ENCODE peak calls at places on chromosomes 13 and 19, in seven cellular contexts. K is mammary epithelial cell, L is H1, U is GM23248, S is PC-3, O is SK-N-MC, Q is SK-N-SH. Z is an unnamed sample.

GRCh38 chr13:106533940-106534843 is 1.3 kb downstream of the EFNB2 start:
- DNase-seq in Q (peak; percentile 64), U (peak; percentile 53), O (no peak), S (peak; percentile 56), L (peak; percentile 72), K (peak; percentile 57), Z (peak; percentile 74)

GRCh38 chr19:38039966-38040365 is 133.0 kb downstream of the SIPA1L3 start:
- DNase-seq in O (no peak), Q (no peak), L (no peak), U (peak; percentile 97), K (peak; percentile 21), S (peak; percentile 87), Z (peak; percentile 94)

GRCh38 chr19:19659646-19660245 is 3.7 kb downstream of the ATP13A1 start:
- DNase-seq in O (no peak), K (no peak), L (peak; percentile 31), U (no peak), Q (no peak), S (no peak), Z (no peak)

GRCh38 chr13:40316301-40316700 is 350.1 kb downstream of the FOXO1 start:
- DNase-seq in O (no peak), L (no peak), S (no peak), U (no peak), Q (no peak), K (no peak), Z (no peak)

GRCh38 chr19:48964205-48965032 is 690 bp upstream of the FTL start:
- DNase-seq in L (peak; percentile 78), Q (no peak), S (no peak), U (peak; percentile 85), O (no peak), K (no peak), Z (peak; percentile 39)

GRCh38 chr13:73401769-73402168 is 343.0 kb downstream of the KLF5 start:
- DNase-seq in U (no peak), O (no peak), L (no peak), Q (no peak), S (no peak), K (no peak), Z (no peak)

GRCh38 chr13:59750860-59751259 is 412.9 kb downstream of the DIAPH3 start:
- DNase-seq in U (peak; percentile 68), L (peak; percentile 59), Q (peak; percentile 60), S (no peak), O (no peak), K (peak; percentile 32), Z (peak; percentile 81)

GRCh38 chr13:110173247-110173818 is 133.6 kb downstream of the COL4A1 start:
- DNase-seq in Q (no peak), U (peak; percentile 18), L (no peak), O (no peak), K (peak; percentile 45), S (peak; percentile 38), Z (no peak)

GRCh38 chr19:28737526-28737925 is 475.4 kb downstream of the UQCRFS1 start:
- DNase-seq in O (no peak), L (no peak), K (peak; percentile 5), Q (no peak), U (peak; percentile 10), S (no peak), Z (no peak)

GRCh38 chr19:47742636-47743035 is 2.7 kb upstream of the NOP53 start:
- DNase-seq in O (no peak), K (no peak), S (no peak), U (peak; percentile 47), L (no peak), Q (no peak), Z (peak; percentile 31)

GRCh38 chr13:113978741-113979481 is 5.0 kb upstream of the C13orf46 start:
- DNase-seq in K (no peak), L (no peak), O (no peak), U (no peak), S (no peak), Q (no peak), Z (no peak)

GRCh38 chr13:34826432-34826831 is 115.6 kb upstream of the NBEA start:
- DNase-seq in K (no peak), S (no peak), Q (no peak), U (no peak), L (no peak), O (no peak), Z (no peak)

GRCh38 chr19:38664503-38665211 is 17.2 kb downstream of the ACTN4 start:
- DNase-seq in U (no peak), K (no peak), S (no peak), O (no peak), Q (no peak), L (no peak), Z (no peak)

GRCh38 chr19:32397736-32398135 is 7.8 kb upstream of the DPY19L3 start:
- DNase-seq in S (peak; percentile 58), U (peak; percentile 87), O (no peak), L (no peak), Q (no peak), K (peak; percentile 26), Z (peak; percentile 71)

GRCh38 chr13:30856004-30856790 is 49.9 kb upstream of the MEDAG start:
- DNase-seq in S (no peak), L (no peak), Q (no peak), K (no peak), U (no peak), O (no peak), Z (no peak)

GRCh38 chr19:43641333-43641732 is 1.7 kb upstream of the CADM4 start:
- DNase-seq in S (no peak), Q (no peak), L (no peak), K (no peak), O (no peak), U (no peak), Z (no peak)

GRCh38 chr13:114108894-114109293 is 23.5 kb downstream of the RASA3 start:
- DNase-seq in O (no peak), U (no peak), Q (no peak), K (no peak), L (no peak), S (no peak), Z (no peak)

GRCh38 chr19:48490980-48491792 is 20.4 kb downstream of the LMTK3 start:
- DNase-seq in S (peak; percentile 29), Q (peak; percentile 82), L (peak; percentile 87), U (peak; percentile 45), O (no peak), K (peak; percentile 42), Z (no peak)

GRCh38 chr13:66312312-66313087 is 917.6 kb downstream of the PCDH9 start:
- DNase-seq in Q (no peak), O (no peak), U (no peak), L (no peak), S (peak; percentile 80), K (no peak), Z (peak; percentile 80)

GRCh38 chr19:38649305-38650179 is 2.1 kb downstream of the ACTN4 start:
- DNase-seq in O (no peak), Q (no peak), K (peak; percentile 82), L (no peak), U (peak; percentile 49), S (peak; percentile 80), Z (no peak)

GRCh38 chr13:20547479-20547908 is 19.5 kb upstream of the IFT88 start:
- DNase-seq in O (no peak), Q (no peak), L (no peak), K (no peak), U (no peak), S (no peak), Z (no peak)

GRCh38 chr13:20546559-20546958 is 20.4 kb upstream of the IFT88 start:
- DNase-seq in Q (no peak), L (no peak), O (no peak), K (no peak), S (no peak), U (no peak), Z (no peak)

GRCh38 chr13:20544186-20544914 is 18.7 kb upstream of the CRYL1 start:
- DNase-seq in S (no peak), O (no peak), Q (no peak), L (no peak), U (no peak), K (no peak), Z (no peak)
- H3K9ac ChIP-seq in S (no peak overlapping the region), O (no peak overlapping the region), Q (no peak overlapping the region), L (no peak overlapping the region), U (no peak overlapping the region), K (no peak overlapping the region), Z (no peak overlapping the region)

GRCh38 chr13:23579886-23580706 is 9.9 kb downstream of the TNFRSF19 start:
- DNase-seq in U (peak; percentile 50), K (no peak), S (peak; percentile 24), O (no peak), L (peak; percentile 63), Q (no peak), Z (no peak)
- H3K9ac ChIP-seq in U (peak overlapping the region; percentile 73), K (peak overlapping the region; percentile 7), S (peak overlapping the region; percentile 78), O (no peak overlapping the region), L (no peak overlapping the region), Q (peak overlapping the region; percentile 73), Z (peak overlapping the region; percentile 88)

GRCh38 chr19:53521373-53522202 is 16.4 kb upstream of the ZNF331 start:
- DNase-seq in L (no peak), S (peak; percentile 12), U (no peak), Q (peak; percentile 19), O (no peak), K (no peak), Z (no peak)
- H3K9ac ChIP-seq in L (peak overlapping the region; percentile 93), S (peak overlapping the region; percentile 83), U (peak overlapping the region; percentile 72), Q (peak overlapping the region; percentile 59), O (peak overlapping the region; percentile 83), K (no peak overlapping the region), Z (peak overlapping the region; percentile 75)

GRCh38 chr19:10270180-10270615 is 722 bp upstream of the ICAM1 start:
- DNase-seq in S (no peak), U (peak; percentile 74), L (peak; percentile 57), Q (peak; percentile 39), O (no peak), K (no peak), Z (no peak)
- H3K9ac ChIP-seq in S (peak overlapping the region; percentile 44), U (peak overlapping the region; percentile 73), L (no peak overlapping the region), Q (no peak overlapping the region), O (no peak overlapping the region), K (no peak overlapping the region), Z (peak overlapping the region; percentile 29)

DNA sequence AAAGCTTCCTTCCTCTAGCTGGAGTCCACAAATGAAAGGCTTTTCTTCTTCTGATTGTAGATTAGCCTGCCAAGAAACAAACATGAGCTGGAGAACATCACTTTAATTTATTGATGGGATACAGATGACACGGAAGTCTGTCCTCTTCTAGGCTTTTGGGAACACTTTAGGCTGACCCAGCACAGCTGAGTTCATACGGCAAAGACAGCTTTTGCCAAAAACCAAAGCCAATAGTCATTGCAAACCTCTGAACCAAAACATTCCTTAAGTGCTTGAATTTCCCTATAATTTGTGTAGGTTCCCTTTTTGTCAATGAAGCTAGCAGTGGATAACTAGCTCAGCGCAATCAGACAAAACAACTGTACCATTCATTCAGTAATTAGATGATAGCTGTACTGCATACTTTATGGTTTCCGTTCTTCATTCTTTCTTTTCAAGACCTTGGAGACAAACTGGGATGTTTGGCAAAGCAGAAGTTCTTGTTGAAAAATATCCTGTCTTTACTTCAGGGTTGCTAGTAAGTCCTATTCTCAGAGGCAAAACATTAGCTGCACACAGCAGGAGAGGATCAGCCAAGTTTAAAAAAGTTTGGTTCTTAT is 95.7 kb upstream of the SPRY2 start:
- DNase-seq in U (no peak), O (peak; percentile 14), L (no peak), S (no peak), K (no peak), Q (no peak), Z (peak; percentile 24)
- H3K9ac ChIP-seq in U (no peak overlapping the region), O (no peak overlapping the region), L (no peak overlapping the region), S (no peak overlapping the region), K (no peak overlapping the region), Q (peak overlapping the region; percentile 8), Z (no peak overlapping the region)

Z was measured in astrocyte.